ENCODE peak calls at places on chromosomes 12 and 14, in five cellular contexts. T, N, I, G and Y are unnamed samples.

GRCh38 chr14:91369628-91370445 is 47.8 kb downstream of the CCDC88C start:
- DNase-seq in T (no peak), N (peak), I (no peak), G (peak), Y (peak)

GRCh38 chr12:3455312-3455711 is 35.7 kb upstream of the PRMT8 start:
- DNase-seq in T (no peak), N (no peak), I (no peak), G (no peak), Y (no peak)

GRCh38 chr12:89840162-89840922 is 131.7 kb upstream of the ATP2B1 start:
- DNase-seq in T (no peak), N (peak), I (no peak), G (no peak), Y (no peak)

GRCh38 chr14:30295980-30296379 is 263.0 kb upstream of the G2E3 start:
- DNase-seq in T (peak), N (no peak), I (no peak), G (peak), Y (no peak)

GRCh38 chr12:116033765-116034164 is 243.7 kb downstream of the MED13L start:
- DNase-seq in T (no peak), N (no peak), I (no peak), G (no peak), Y (no peak)

GRCh38 chr14:100736269-100737180 is 9.8 kb downstream of the DLK1 start:
- DNase-seq in T (no peak), N (no peak), I (no peak), G (no peak), Y (no peak)

GRCh38 chr12:32197421-32197820 is 90.8 kb downstream of the BICD1 start:
- DNase-seq in T (no peak), N (no peak), I (no peak), G (no peak), Y (no peak)

GRCh38 chr14:89753828-89754439 is 200.6 kb downstream of the EFCAB11 start:
- DNase-seq in T (no peak), N (no peak), I (no peak), G (no peak), Y (no peak)

GRCh38 chr14:86086962-86087361 is 557.0 kb downstream of the FLRT2 start:
- DNase-seq in T (no peak), N (no peak), I (no peak), G (no peak), Y (peak)

GRCh38 chr14:93036652-93037341 is 78.9 kb downstream of the ITPK1 start:
- DNase-seq in T (no peak), N (peak), I (no peak), G (no peak), Y (no peak)

GRCh38 chr14:35366521-35366976 is 38.0 kb downstream of the NFKBIA start:
- DNase-seq in T (no peak), N (no peak), I (no peak), G (no peak), Y (no peak)

GRCh38 chr12:82425241-82425640 is 66.9 kb downstream of the METTL25 start:
- DNase-seq in T (no peak), N (peak), I (no peak), G (no peak), Y (peak)

GRCh38 chr12:51346581-51346980 is at the start of gene CELA1:
- DNase-seq in T (no peak), N (no peak), I (no peak), G (no peak), Y (no peak)

GRCh38 chr12:32290411-32290810 is 108.9 kb upstream of the FGD4 start:
- DNase-seq in T (peak), N (no peak), I (no peak), G (no peak), Y (no peak)

GRCh38 chr12:58814036-58814435 is 106.3 kb downstream of the LRIG3 start:
- DNase-seq in T (no peak), N (no peak), I (no peak), G (no peak), Y (no peak)

GRCh38 chr14:58722433-58722832 is 84.7 kb downstream of the DACT1 start:
- DNase-seq in T (no peak), N (no peak), I (no peak), G (no peak), Y (no peak)

GRCh38 chr12:113155641-113156040 is 6.1 kb downstream of the CFAP73 start:
- DNase-seq in T (no peak), N (no peak), I (no peak), G (no peak), Y (no peak)

GRCh38 chr12:93960521-93960920 is 187.9 kb upstream of the PLXNC1 start:
- DNase-seq in T (no peak), N (peak), I (no peak), G (no peak), Y (no peak)

GRCh38 chr12:80602455-80602854 is 105.0 kb upstream of the MYF6 start:
- DNase-seq in T (no peak), N (no peak), I (no peak), G (no peak), Y (peak)

GRCh38 chr14:100305446-100306255 is 593 bp downstream of the SLC25A29 start:
- DNase-seq in T (peak), N (no peak), I (no peak), G (no peak), Y (peak)

GRCh38 chr14:54881235-54881760 is 21.3 kb downstream of the GCH1 start:
- DNase-seq in T (no peak), N (peak), I (no peak), G (no peak), Y (no peak)

GRCh38 chr12:58046281-58046680 is 104.9 kb downstream of the ATP23 start:
- DNase-seq in T (no peak), N (peak), I (no peak), G (no peak), Y (no peak)

GRCh38 chr14:76656592-76656991 is 104.7 kb upstream of the VASH1 start:
- DNase-seq in T (no peak), N (no peak), I (no peak), G (no peak), Y (no peak)

GRCh38 chr14:31000629-31001338 is 24.7 kb upstream of the AP4S1 start:
- DNase-seq in T (no peak), N (no peak), I (no peak), G (no peak), Y (no peak)

GRCh38 chr12:4261655-4262054 is 11.9 kb upstream of the CCND2 start:
- DNase-seq in T (no peak), N (no peak), I (no peak), G (no peak), Y (no peak)

GRCh38 chr14:61933021-61933420 is 170.8 kb downstream of the SNAPC1 start:
- DNase-seq in T (no peak), N (no peak), I (no peak), G (no peak), Y (no peak)

GRCh38 chr12:55708695-55709233 is 1.1 kb upstream of the ITGA7 start:
- DNase-seq in T (no peak), N (no peak), I (no peak), G (no peak), Y (no peak)

GRCh38 chr12:101040936-101041335 is 169.1 kb downstream of the SLC5A8 start:
- DNase-seq in T (no peak), N (no peak), I (no peak), G (no peak), Y (no peak)

GRCh38 chr14:58109761-58110160 is 42.3 kb downstream of the ARMH4 start:
- DNase-seq in T (no peak), N (no peak), I (no peak), G (no peak), Y (no peak)

GRCh38 chr12:70178038-70178437 is 65.2 kb upstream of the CNOT2 start:
- DNase-seq in T (no peak), N (peak), I (no peak), G (no peak), Y (peak)

GRCh38 chr14:41642402-41643195 is 35.9 kb downstream of the LRFN5 start:
- DNase-seq in T (no peak), N (no peak), I (no peak), G (no peak), Y (peak)

GRCh38 chr12:38934696-38935095 is 29.3 kb upstream of the CPNE8 start:
- DNase-seq in T (no peak), N (no peak), I (no peak), G (no peak), Y (no peak)

GRCh38 chr12:38664661-38665269 is 240.6 kb downstream of the CPNE8 start:
- DNase-seq in T (no peak), N (no peak), I (no peak), G (no peak), Y (peak)

GRCh38 chr12:108801736-108802665 is 55.4 kb downstream of the SSH1 start:
- DNase-seq in T (peak), N (peak), I (no peak), G (peak), Y (no peak)

GRCh38 chr12:108804361-108804949 is 52.9 kb downstream of the SSH1 start:
- DNase-seq in T (no peak), N (peak), I (peak), G (no peak), Y (peak)

GRCh38 chr12:108802666-108803036 is 54.7 kb downstream of the SSH1 start:
- DNase-seq in T (no peak), N (peak), I (no peak), G (no peak), Y (no peak)

GRCh38 chr12:108805136-108805535 is 52.2 kb downstream of the SSH1 start:
- DNase-seq in T (no peak), N (no peak), I (no peak), G (no peak), Y (no peak)

GRCh38 chr12:108803428-108804105 is 53.8 kb downstream of the SSH1 start:
- DNase-seq in T (peak), N (peak), I (peak), G (peak), Y (peak)
- H3K4me3 ChIP-seq in T (no peak), N (no peak), I (no peak), G (no peak), Y (no peak)

DNA sequence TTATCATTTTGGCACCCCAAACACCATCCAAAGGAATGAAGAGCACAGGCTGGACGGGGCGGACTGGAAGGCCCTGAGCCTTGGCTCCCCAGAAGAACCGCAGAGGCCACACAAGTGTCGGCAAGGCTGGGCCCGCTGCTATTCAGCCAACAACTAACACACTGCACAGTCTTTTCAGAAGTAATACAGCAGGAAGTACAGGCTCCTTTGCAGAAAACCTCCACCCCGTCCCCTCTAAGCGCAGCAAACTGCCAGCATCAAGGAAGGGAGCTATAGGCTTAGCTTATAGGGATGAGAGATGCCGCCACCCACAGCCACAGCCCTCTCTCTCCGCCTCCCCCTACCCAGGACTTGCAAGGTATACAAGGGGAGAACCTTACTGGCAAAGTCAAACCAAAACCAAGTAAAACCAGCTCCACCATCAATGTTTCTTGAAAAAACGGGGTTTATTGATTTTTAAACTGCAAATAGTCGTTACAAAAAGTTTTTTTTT is 5.6 kb downstream of the ZFP36L1 start:
- DNase-seq in T (peak), N (peak), I (no peak), G (no peak), Y (no peak)
- H3K4me3 ChIP-seq in T (no peak), N (no peak), I (peak), G (no peak), Y (no peak)

GRCh38 chr14:95269493-95269892 is 50.2 kb downstream of the CLMN start:
- DNase-seq in T (no peak), N (no peak), I (no peak), G (no peak), Y (no peak)
- H3K4me3 ChIP-seq in T (no peak), N (no peak), I (no peak), G (no peak), Y (no peak)

DNA sequence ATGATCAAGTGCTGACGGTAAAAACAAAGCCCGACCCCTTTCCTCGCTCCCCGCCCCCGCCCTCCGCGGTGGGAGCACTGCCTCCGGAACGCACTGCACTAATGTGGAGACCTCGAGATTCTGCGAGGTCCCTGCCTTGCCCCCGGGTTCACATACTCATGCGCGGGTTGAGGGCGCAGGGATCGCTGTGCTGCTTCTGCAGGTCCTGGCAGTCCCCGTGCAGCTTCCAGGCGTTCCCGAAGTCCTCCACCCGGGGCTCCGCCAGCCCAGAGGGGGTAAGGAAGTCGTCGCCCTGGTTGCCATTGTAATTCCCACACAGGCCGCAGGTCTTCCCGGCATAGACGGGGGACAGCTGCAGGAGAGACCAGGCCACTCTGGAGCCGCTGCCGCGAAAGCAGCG is 66.8 kb downstream of the VWF start:
- DNase-seq in T (no peak), N (no peak), I (no peak), G (no peak), Y (no peak)
- H3K4me3 ChIP-seq in T (no peak), N (no peak), I (no peak), G (no peak), Y (no peak)

DNA sequence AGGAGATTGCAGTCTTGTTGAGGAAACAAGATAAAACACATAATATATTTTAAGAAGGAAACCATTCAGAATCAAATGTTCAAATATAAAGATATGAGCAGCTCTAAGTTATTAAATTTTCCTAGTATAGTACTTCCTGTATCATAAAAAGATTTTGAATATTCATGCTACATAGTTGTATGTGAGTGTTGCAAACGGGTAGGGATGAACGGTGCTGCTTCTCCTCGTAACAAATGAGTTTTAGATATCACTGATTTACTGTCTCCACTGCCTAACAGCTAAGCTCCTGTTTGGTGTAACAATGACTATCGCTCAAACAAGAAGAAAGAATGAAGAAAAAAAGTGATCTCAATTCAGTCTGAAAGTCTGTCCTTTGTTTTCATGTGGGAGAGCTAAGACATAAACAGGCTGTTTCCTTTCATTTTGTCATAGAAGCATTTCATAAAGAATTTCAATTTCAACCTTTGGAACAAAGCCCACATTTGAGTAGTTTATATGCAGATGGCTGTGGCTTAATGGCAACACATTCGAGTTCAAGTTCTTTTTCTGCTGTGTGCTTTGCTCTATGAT is 26.1 kb upstream of the RTRAF start:
- DNase-seq in T (no peak), N (peak), I (no peak), G (no peak), Y (peak)
- H3K4me3 ChIP-seq in T (no peak), N (peak), I (peak), G (no peak), Y (peak)

DNA sequence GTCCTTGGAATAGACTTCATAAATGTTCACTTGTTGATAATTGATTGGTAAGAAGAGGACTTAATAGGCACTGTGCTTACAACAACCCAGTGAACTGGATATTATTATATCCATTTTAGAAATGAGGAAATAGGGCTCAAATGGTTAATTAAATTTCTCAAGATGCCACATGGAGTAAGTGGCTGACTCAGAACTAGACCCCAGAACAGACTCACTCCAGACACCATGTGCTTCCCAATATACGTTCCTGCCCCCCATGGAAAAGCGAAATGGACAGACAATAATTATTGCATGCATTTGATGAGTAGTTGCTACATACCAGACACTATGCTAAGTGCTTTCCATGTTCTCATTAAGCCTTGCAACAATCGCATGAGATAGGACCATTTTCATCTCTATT is 895 bp upstream of the ANKS1B start:
- DNase-seq in T (no peak), N (no peak), I (no peak), G (no peak), Y (no peak)
- H3K4me3 ChIP-seq in T (no peak), N (peak), I (peak), G (no peak), Y (peak)

GRCh38 chr12:15910468-15910863 is 666 bp upstream of the DERA start:
- DNase-seq in T (no peak), N (no peak), I (no peak), G (no peak), Y (no peak)
- H3K4me3 ChIP-seq in T (no peak), N (no peak), I (peak), G (no peak), Y (peak)